ENCODE peak calls at places on chromosomes 11 and 22, in nine cellular contexts. T is BE2C; B is suprapubic skin; X is nephron progenitor cell; V is activated naive CD8-positive, alpha-beta T cell treated with anti-CD3 and anti-CD28 coated beads for 36 hours; J is HFFc6; N is HTR-8/SVneo; L is activated CD4-positive, alpha-beta T cell treated with anti-CD3 and anti-CD28 coated beads for 24 hours; I is SHP77. O is an unnamed sample.

GRCh38 chr11:124678416-124678815 is 4.7 kb downstream of the SPA17 start:
- DNase-seq in T (no peak), B (no peak), X (no peak), V (no peak), J (no peak), N (no peak), L (no peak), I (no peak), O (no peak)

GRCh38 chr22:43921361-43921760 is 2.2 kb upstream of the PNPLA3 start:
- DNase-seq in T (no peak), B (no peak), X (no peak), V (no peak), J (peak; percentile 87), N (peak; percentile 68), L (no peak), I (no peak), O (no peak)

GRCh38 chr11:13206086-13206640 is 71.4 kb upstream of the BMAL1 start:
- DNase-seq in T (no peak), B (no peak), X (no peak), V (no peak), J (no peak), N (no peak), L (no peak), I (no peak), O (no peak)

GRCh38 chr11:86978756-86979608 is 23.8 kb upstream of the FZD4 start:
- DNase-seq in T (no peak), B (no peak), X (no peak), V (no peak), J (peak; percentile 44), N (peak; percentile 45), L (no peak), I (peak; percentile 22), O (peak; percentile 38)

GRCh38 chr11:2912498-2912897 is 16.7 kb downstream of the PHLDA2 start:
- DNase-seq in T (peak; percentile 55), B (no peak), X (no peak), V (no peak), J (peak; percentile 64), N (peak; percentile 90), L (no peak), I (no peak), O (peak; percentile 98)

GRCh38 chr11:9535189-9535781 is 38.2 kb upstream of the WEE1 start:
- DNase-seq in T (peak; percentile 59), B (peak; percentile 90), X (peak; percentile 75), V (peak; percentile 75), J (peak; percentile 78), N (peak; percentile 55), L (peak; percentile 76), I (no peak), O (peak; percentile 55)

GRCh38 chr11:94740083-94740974 is 27.8 kb upstream of the AMOTL1 start:
- DNase-seq in T (peak; percentile 79), B (no peak), X (peak; percentile 88), V (peak; percentile 24), J (no peak), N (no peak), L (no peak), I (no peak), O (no peak)

GRCh38 chr11:29159552-29160465 is 857.0 kb downstream of the KCNA4 start:
- DNase-seq in T (peak; percentile 27), B (no peak), X (peak; percentile 50), V (no peak), J (peak; percentile 72), N (peak; percentile 48), L (no peak), I (peak; percentile 16), O (peak; percentile 43)

GRCh38 chr22:37753746-37754145 is 54.0 kb upstream of the GCAT start:
- DNase-seq in T (no peak), B (no peak), X (no peak), V (no peak), J (no peak), N (no peak), L (no peak), I (no peak), O (no peak)

GRCh38 chr11:32312865-32313403 is 122.4 kb downstream of the WT1 start:
- DNase-seq in T (peak; percentile 46), B (no peak), X (no peak), V (peak; percentile 22), J (peak; percentile 73), N (peak; percentile 66), L (peak; percentile 3), I (peak; percentile 38), O (peak; percentile 17)

GRCh38 chr11:17629113-17629512 is 82.1 kb downstream of the OTOG start:
- DNase-seq in T (no peak), B (no peak), X (no peak), V (no peak), J (no peak), N (no peak), L (no peak), I (no peak), O (no peak)

GRCh38 chr22:28246392-28246791 is 327.3 kb upstream of the PITPNB start:
- DNase-seq in T (no peak), B (no peak), X (no peak), V (no peak), J (peak; percentile 18), N (no peak), L (no peak), I (no peak), O (no peak)

GRCh38 chr11:130737866-130738431 is 178.3 kb downstream of the SNX19 start:
- DNase-seq in T (peak; percentile 21), B (no peak), X (no peak), V (no peak), J (peak; percentile 89), N (peak; percentile 18), L (no peak), I (no peak), O (peak; percentile 95)

GRCh38 chr11:45662665-45663485 is 2.5 kb downstream of the CHST1 start:
- DNase-seq in T (no peak), B (no peak), X (no peak), V (peak; percentile 44), J (peak; percentile 92), N (no peak), L (peak; percentile 7), I (no peak), O (no peak)

GRCh38 chr11:76918941-76919386 is 58.2 kb downstream of the ACER3 start:
- DNase-seq in T (peak; percentile 28), B (no peak), X (no peak), V (no peak), J (peak; percentile 51), N (peak; percentile 52), L (no peak), I (peak; percentile 50), O (peak; percentile 77)

GRCh38 chr11:114060402-114061052 is 1.0 kb downstream of the ZBTB16 start:
- DNase-seq in T (no peak), B (peak; percentile 80), X (peak; percentile 72), V (peak; percentile 31), J (no peak), N (peak; percentile 21), L (no peak), I (no peak), O (peak; percentile 59)

GRCh38 chr22:39405346-39406085 is 5.9 kb downstream of the TAB1 start:
- DNase-seq in T (no peak), B (no peak), X (peak; percentile 28), V (peak; percentile 37), J (peak; percentile 57), N (no peak), L (no peak), I (no peak), O (no peak)

GRCh38 chr11:70913715-70914231 is 338.6 kb downstream of the SHANK2 start:
- DNase-seq in T (no peak), B (no peak), X (peak; percentile 11), V (no peak), J (no peak), N (no peak), L (no peak), I (no peak), O (peak; percentile 58)

GRCh38 chr11:64262271-64263002 is 11.1 kb downstream of the PLCB3 start:
- DNase-seq in T (no peak), B (no peak), X (no peak), V (no peak), J (no peak), N (no peak), L (no peak), I (no peak), O (no peak)

GRCh38 chr22:38267086-38267485 is 5.7 kb downstream of the TMEM184B start:
- DNase-seq in T (no peak), B (no peak), X (no peak), V (peak; percentile 39), J (no peak), N (no peak), L (no peak), I (no peak), O (no peak)

GRCh38 chr11:70916321-70916720 is 336.1 kb downstream of the SHANK2 start:
- DNase-seq in T (no peak), B (no peak), X (no peak), V (no peak), J (no peak), N (no peak), L (no peak), I (no peak), O (no peak)

GRCh38 chr11:29173660-29174062 is 843.2 kb downstream of the KCNA4 start:
- DNase-seq in T (no peak), B (no peak), X (no peak), V (no peak), J (peak; percentile 71), N (peak; percentile 12), L (no peak), I (no peak), O (no peak)

GRCh38 chr11:14041040-14041439 is 78.5 kb downstream of the SPON1 start:
- DNase-seq in T (no peak), B (no peak), X (no peak), V (no peak), J (no peak), N (no peak), L (no peak), I (no peak), O (peak; percentile 46)

GRCh38 chr22:44389181-44389580 is 76.4 kb upstream of the SHISAL1 start:
- DNase-seq in T (no peak), B (no peak), X (no peak), V (no peak), J (no peak), N (no peak), L (no peak), I (no peak), O (no peak)

GRCh38 chr22:23279781-23280180 is 99.5 kb downstream of the BCR start:
- DNase-seq in T (no peak), B (no peak), X (no peak), V (no peak), J (no peak), N (no peak), L (no peak), I (no peak), O (no peak)

GRCh38 chr11:66480116-66480938 is at the start of gene DPP3:
- DNase-seq in T (peak; percentile 97), B (peak; percentile 99), X (peak; percentile 98), V (peak; percentile 99), J (peak; percentile 97), N (peak; percentile 100), L (peak; percentile 92), I (peak; percentile 98), O (peak; percentile 98)

GRCh38 chr11:72098741-72099140 is 4.4 kb downstream of the LAMTOR1 start:
- DNase-seq in T (no peak), B (no peak), X (no peak), V (no peak), J (no peak), N (no peak), L (no peak), I (no peak), O (no peak)

GRCh38 chr22:49240472-49240871 is 587.2 kb downstream of the BRD1 start:
- DNase-seq in T (no peak), B (peak; percentile 72), X (no peak), V (no peak), J (no peak), N (no peak), L (no peak), I (no peak), O (no peak)

O was measured in small intestine.